ENCODE peak calls at places on chromosomes 6 and 20, in seven cellular contexts. Z, C, P, J, N, F and H are unnamed samples.

GRCh38 chr6:69871107-69871506 is 4.8 kb downstream of the COL19A1 start:
- DNase-seq in Z (no peak), C (no peak), P (no peak), J (no peak), N (no peak), F (no peak), H (no peak)

GRCh38 chr20:38260025-38260377 is 534 bp downstream of the KIAA1755 start:
- DNase-seq in Z (no peak), C (no peak), P (no peak), J (no peak), N (peak; percentile 41), F (no peak), H (no peak)

GRCh38 chr20:14477125-14477524 is 139.7 kb upstream of the FLRT3 start:
- DNase-seq in Z (no peak), C (no peak), P (no peak), J (no peak), N (peak; percentile 12), F (peak; percentile 60), H (peak; percentile 89)

GRCh38 chr6:163945813-163946212 is 531.3 kb downstream of the QKI start:
- DNase-seq in Z (no peak), C (no peak), P (no peak), J (no peak), N (no peak), F (no peak), H (no peak)

GRCh38 chr20:2169456-2170088 is 67.9 kb downstream of the STK35 start:
- DNase-seq in Z (no peak), C (no peak), P (no peak), J (no peak), N (no peak), F (no peak), H (no peak)

GRCh38 chr20:36950432-36951197 is 893 bp downstream of the SAMHD1 start:
- DNase-seq in Z (no peak), C (peak; percentile 17), P (no peak), J (peak; percentile 45), N (peak; percentile 10), F (peak; percentile 16), H (peak; percentile 49)

GRCh38 chr20:2900845-2901592 is 27.7 kb downstream of the PTPRA start:
- DNase-seq in Z (no peak), C (no peak), P (no peak), J (no peak), N (no peak), F (no peak), H (no peak)

GRCh38 chr6:84685983-84686584 is 78.3 kb downstream of the TBX18 start:
- DNase-seq in Z (peak; percentile 7), C (no peak), P (no peak), J (peak; percentile 19), N (no peak), F (peak; percentile 53), H (peak; percentile 36)

GRCh38 chr6:158818580-158819212 is 472 bp downstream of the EZR start:
- DNase-seq in Z (no peak), C (peak; percentile 77), P (peak; percentile 36), J (peak; percentile 72), N (peak; percentile 66), F (peak; percentile 65), H (peak; percentile 53)

GRCh38 chr6:158818008-158818579 is 1.1 kb downstream of the EZR start:
- DNase-seq in Z (no peak), C (peak; percentile 89), P (peak; percentile 59), J (peak; percentile 87), N (peak; percentile 80), F (peak; percentile 71), H (peak; percentile 55)

GRCh38 chr6:158817298-158818007 is 1.7 kb downstream of the EZR start:
- DNase-seq in Z (no peak), C (peak; percentile 84), P (peak; percentile 45), J (peak; percentile 68), N (peak; percentile 54), F (peak; percentile 35), H (no peak)

GRCh38 chr6:158819977-158820632 is 937 bp upstream of the EZR start:
- DNase-seq in Z (no peak), C (peak; percentile 13), P (no peak), J (no peak), N (peak; percentile 25), F (peak; percentile 46), H (peak; percentile 50)

DNA sequence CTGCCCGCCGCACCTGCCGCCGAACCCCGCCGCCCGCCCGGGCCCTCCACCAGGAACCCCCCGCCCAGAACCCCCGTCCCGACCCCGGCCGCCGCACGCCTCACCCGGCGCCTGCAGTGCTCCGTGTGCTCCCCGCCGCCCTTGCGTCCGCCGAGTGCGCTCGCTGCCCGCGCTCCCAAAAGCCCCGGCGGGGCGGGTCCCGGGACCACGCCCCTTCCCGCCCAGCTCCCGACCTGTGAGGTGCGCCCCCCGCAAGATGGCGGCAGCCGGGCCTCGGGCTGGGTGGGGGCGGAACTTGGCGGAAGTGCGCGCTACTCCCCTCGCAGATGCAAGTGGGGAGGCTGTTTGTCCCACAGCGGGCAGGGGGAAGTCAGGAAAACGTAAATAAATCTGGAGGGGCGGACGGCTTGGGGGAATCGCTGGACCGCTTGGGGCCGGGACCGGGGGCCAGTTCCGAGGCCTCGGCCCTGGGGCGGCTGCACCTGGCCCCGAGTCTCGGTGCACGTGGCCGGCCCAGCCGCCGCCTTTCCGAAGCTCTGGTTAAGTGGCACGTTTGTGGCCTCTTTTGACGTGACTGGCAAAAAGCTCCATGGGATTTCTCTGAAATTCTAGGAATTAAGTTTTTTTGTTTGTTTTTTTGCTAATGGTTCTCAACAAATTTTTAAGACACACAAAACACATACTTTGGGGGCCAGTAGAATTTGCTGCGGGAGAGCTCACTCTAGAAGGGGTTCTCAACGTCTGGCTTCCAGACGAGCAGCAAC is at the start of gene EZR:
- DNase-seq in Z (no peak), C (peak; percentile 85), P (peak; percentile 36), J (peak; percentile 87), N (peak; percentile 72), F (peak; percentile 56), H (peak; percentile 51)
- TF ChIP-seq CTCF in Z (no peak), C (no peak), P (no peak), J (no peak), N (no peak), F (no peak), H (no peak)

GRCh38 chr6:166952567-166953464 is 3.5 kb downstream of the RNASET2 start:
- DNase-seq in Z (no peak), C (no peak), P (no peak), J (no peak), N (no peak), F (no peak), H (no peak)

GRCh38 chr6:166949533-166950442 is 6.6 kb downstream of the RNASET2 start:
- DNase-seq in Z (no peak), C (no peak), P (no peak), J (peak; percentile 42), N (no peak), F (no peak), H (no peak)

GRCh38 chr6:166952122-166952521 is 4.2 kb downstream of the RNASET2 start:
- DNase-seq in Z (no peak), C (no peak), P (no peak), J (no peak), N (no peak), F (no peak), H (no peak)

GRCh38 chr6:166951670-166952060 is 4.7 kb downstream of the RNASET2 start:
- DNase-seq in Z (no peak), C (no peak), P (no peak), J (no peak), N (no peak), F (no peak), H (no peak)

GRCh38 chr6:166950443-166950821 is 5.9 kb downstream of the RNASET2 start:
- DNase-seq in Z (no peak), C (no peak), P (no peak), J (no peak), N (no peak), F (no peak), H (no peak)
- H3K4me3 ChIP-seq in Z (no peak overlapping the region), C (no peak overlapping the region), P (no peak overlapping the region), J (no peak overlapping the region), N (no peak overlapping the region), F (no peak overlapping the region), H (no peak overlapping the region)

GRCh38 chr6:38806271-38806670 is 91.2 kb downstream of the DNAH8 start:
- DNase-seq in Z (no peak), C (no peak), P (no peak), J (no peak), N (no peak), F (no peak), H (no peak)
- TF ChIP-seq CTCF in Z (no peak), C (no peak), P (no peak), J (no peak), N (no peak), F (no peak), H (no peak)

GRCh38 chr20:19211252-19211651 is 1.2 kb upstream of the SLC24A3 start:
- DNase-seq in Z (no peak), C (no peak), P (no peak), J (no peak), N (no peak), F (no peak), H (no peak)

GRCh38 chr20:19213946-19214490 is 1.6 kb downstream of the SLC24A3 start:
- DNase-seq in Z (no peak), C (no peak), P (no peak), J (no peak), N (no peak), F (no peak), H (no peak)

GRCh38 chr20:19211661-19212523 is 550 bp upstream of the SLC24A3 start:
- DNase-seq in Z (no peak), C (peak; percentile 32), P (no peak), J (peak; percentile 56), N (peak; percentile 2), F (peak; percentile 45), H (no peak)

GRCh38 chr20:19210426-19211155 is 1.9 kb upstream of the SLC24A3 start:
- DNase-seq in Z (no peak), C (no peak), P (no peak), J (no peak), N (no peak), F (no peak), H (peak; percentile 52)

GRCh38 chr20:19212524-19213502 is at the start of gene SLC24A3:
- DNase-seq in Z (no peak), C (peak; percentile 62), P (no peak), J (peak; percentile 73), N (peak; percentile 9), F (peak; percentile 55), H (peak; percentile 8)
- H3K4me3 ChIP-seq in Z (no peak within 1 kb of the TSS), C (no peak within 1 kb of the TSS), P (peak within 1 kb of the TSS; percentile 20), J (peak within 1 kb of the TSS; percentile 54), N (peak within 1 kb of the TSS; percentile 14), F (peak within 1 kb of the TSS; percentile 64), H (no peak within 1 kb of the TSS)

GRCh38 chr6:168638497-168639072 is 197.6 kb downstream of the SMOC2 start:
- DNase-seq in Z (no peak), C (no peak), P (no peak), J (no peak), N (no peak), F (no peak), H (no peak)

GRCh38 chr6:168640738-168641137 is 199.8 kb downstream of the SMOC2 start:
- DNase-seq in Z (no peak), C (no peak), P (no peak), J (no peak), N (no peak), F (peak; percentile 24), H (peak; percentile 10)

GRCh38 chr6:168636147-168636982 is 195.4 kb downstream of the SMOC2 start:
- DNase-seq in Z (no peak), C (no peak), P (no peak), J (no peak), N (no peak), F (no peak), H (no peak)

GRCh38 chr6:168640181-168640580 is 199.2 kb downstream of the SMOC2 start:
- DNase-seq in Z (no peak), C (no peak), P (no peak), J (no peak), N (no peak), F (no peak), H (no peak)

GRCh38 chr6:168637853-168638252 is 196.9 kb downstream of the SMOC2 start:
- DNase-seq in Z (no peak), C (no peak), P (no peak), J (peak; percentile 82), N (no peak), F (no peak), H (no peak)
- TF ChIP-seq CTCF in Z (no peak), C (no peak), P (no peak), J (no peak), N (no peak), F (no peak), H (no peak)